ENCODE peak calls at places on chromosomes 5 and 9, in ten cellular contexts. U, K, W, J, I, X, L, B, G and P are unnamed samples.

GRCh38 chr9:136118367-136119258 is at the start of gene TMEM250:
- DNase-seq in U (peak), L (peak), K (peak), W (peak), G (peak), B (peak), I (peak), J (peak), X (peak), P (peak)

GRCh38 chr9:37464426-37465248 is 613 bp downstream of the ZBTB5 start:
- DNase-seq in U (peak), K (peak), G (no peak), W (peak), X (no peak), B (peak), L (peak), I (peak), J (no peak), P (peak)

GRCh38 chr9:19232830-19233194 is 2.3 kb downstream of the DENND4C start:
- DNase-seq in B (peak), I (no peak), K (no peak), G (no peak), W (no peak), J (no peak), L (no peak), X (no peak), U (no peak), P (no peak)

GRCh38 chr5:61882901-61883500 is 423.0 kb upstream of the KIF2A start:
- DNase-seq in J (no peak), I (no peak), L (no peak), G (no peak), W (no peak), K (no peak), U (no peak), B (no peak), X (no peak), P (no peak)

GRCh38 chr5:173291722-173292658 is 36.2 kb downstream of the STC2 start:
- DNase-seq in B (no peak), G (no peak), U (no peak), K (no peak), J (no peak), X (no peak), W (no peak), I (no peak), L (no peak), P (no peak)

GRCh38 chr5:180598797-180599589 is 7.7 kb upstream of the SCGB3A1 start:
- DNase-seq in U (no peak), K (peak), B (no peak), G (peak), I (no peak), J (no peak), X (no peak), L (no peak), W (peak), P (no peak)

GRCh38 chr5:138503487-138504270 is 38.4 kb downstream of the EGR1 start:
- DNase-seq in K (no peak), X (peak), I (peak), G (peak), W (no peak), U (no peak), J (peak), B (peak), L (peak), P (peak)

GRCh38 chr5:134508521-134509195 is 16.8 kb upstream of the JADE2 start:
- DNase-seq in K (peak), U (peak), G (no peak), W (no peak), I (no peak), B (no peak), J (no peak), L (no peak), X (no peak), P (no peak)

GRCh38 chr9:133717113-133718031 is 20.8 kb downstream of the SARDH start:
- DNase-seq in K (peak), U (peak), L (no peak), J (no peak), W (peak), G (no peak), B (no peak), I (no peak), X (no peak), P (no peak)

GRCh38 chr5:142576303-142576702 is 109.6 kb downstream of the FGF1 start:
- DNase-seq in U (no peak), X (no peak), L (no peak), J (no peak), I (no peak), W (no peak), K (no peak), B (peak), G (no peak), P (no peak)

GRCh38 chr9:131543141-131543540 is 2.2 kb upstream of the PRRT1B start:
- DNase-seq in U (no peak), B (no peak), K (no peak), G (no peak), W (no peak), X (no peak), J (no peak), L (no peak), I (no peak), P (no peak)

GRCh38 chr9:121567142-121568100 is 67.8 kb upstream of the GGTA1 start:
- DNase-seq in J (no peak), I (no peak), B (peak), G (no peak), K (peak), L (no peak), X (no peak), U (no peak), W (no peak), P (no peak)

GRCh38 chr5:65411356-65411755 is 70.4 kb downstream of the ADAMTS6 start:
- DNase-seq in W (no peak), X (no peak), K (no peak), G (no peak), U (no peak), L (no peak), B (no peak), J (no peak), I (no peak), P (no peak)

GRCh38 chr5:2207416-2207950 is 324.8 kb upstream of the IRX4 start:
- DNase-seq in K (no peak), U (no peak), G (no peak), I (no peak), L (no peak), B (no peak), X (no peak), W (no peak), J (no peak), P (no peak)

GRCh38 chr5:121273818-121274433 is 577.8 kb upstream of the FTMT start:
- DNase-seq in J (peak), I (no peak), G (peak), L (peak), W (no peak), X (peak), B (peak), K (no peak), U (no peak), P (no peak)

GRCh38 chr9:34654317-34655083 is 2.5 kb downstream of the IL11RA start:
- DNase-seq in J (no peak), G (no peak), U (peak), I (no peak), K (peak), X (no peak), W (peak), L (no peak), B (peak), P (peak)

GRCh38 chr9:87970602-87971001 is 3.7 kb downstream of the CDK20 start:
- DNase-seq in W (no peak), X (no peak), L (no peak), I (no peak), J (no peak), G (no peak), U (no peak), B (no peak), K (no peak), P (no peak)

GRCh38 chr5:110054240-110054639 is 364.5 kb downstream of the MAN2A1 start:
- DNase-seq in B (peak), J (peak), K (peak), W (peak), G (no peak), I (peak), L (no peak), X (peak), U (no peak), P (peak)

GRCh38 chr5:43750809-43751208 is 147.8 kb downstream of the NNT start:
- DNase-seq in I (no peak), W (no peak), G (no peak), U (no peak), X (no peak), B (no peak), J (no peak), L (no peak), K (no peak), P (no peak)

GRCh38 chr9:93813221-93813620 is 141.9 kb downstream of the BARX1 start:
- DNase-seq in G (no peak), X (no peak), I (no peak), K (no peak), U (no peak), J (no peak), B (no peak), W (no peak), L (no peak), P (no peak)

GRCh38 chr5:31427013-31427783 is 104.7 kb downstream of the DROSHA start:
- DNase-seq in X (no peak), J (no peak), K (no peak), U (no peak), L (no peak), I (no peak), B (peak), G (no peak), W (no peak), P (no peak)

GRCh38 chr5:73918791-73919221 is 292.8 kb downstream of the ARHGEF28 start:
- DNase-seq in B (peak), U (no peak), L (no peak), W (no peak), G (no peak), J (no peak), I (no peak), X (no peak), K (no peak), P (no peak)

GRCh38 chr9:93061791-93062299 is 3.3 kb downstream of the SUSD3 start:
- DNase-seq in L (no peak), K (no peak), X (no peak), J (peak), U (peak), W (no peak), G (no peak), B (no peak), I (no peak), P (peak)

GRCh38 chr5:91306497-91306896 is 76.6 kb downstream of the ARRDC3 start:
- DNase-seq in L (no peak), J (no peak), U (no peak), W (no peak), I (no peak), X (no peak), G (no peak), B (no peak), K (no peak), P (no peak)

GRCh38 chr9:136044207-136044970 is 50.7 kb downstream of the NACC2 start:
- DNase-seq in G (no peak), I (no peak), L (no peak), W (no peak), K (no peak), X (no peak), B (no peak), U (peak), J (no peak), P (no peak)

GRCh38 chr5:29367176-29367833 is 1826.2 kb upstream of the CDH6 start:
- DNase-seq in U (no peak), L (no peak), X (no peak), W (no peak), G (no peak), K (no peak), I (no peak), J (peak), B (no peak), P (no peak)

GRCh38 chr9:105712773-105713172 is 18.4 kb downstream of the TMEM38B start:
- DNase-seq in J (no peak), L (no peak), U (peak), B (no peak), G (no peak), K (no peak), I (no peak), X (no peak), W (no peak), P (no peak)

GRCh38 chr9:6230037-6230778 is 14.6 kb downstream of the IL33 start:
- DNase-seq in J (no peak), L (no peak), G (no peak), U (no peak), K (no peak), W (no peak), B (peak), I (no peak), X (no peak), P (no peak)

GRCh38 chr9:85420750-85421149 is 321.0 kb downstream of the AGTPBP1 start:
- DNase-seq in G (no peak), I (no peak), L (no peak), J (no peak), W (no peak), K (no peak), X (no peak), B (no peak), U (no peak), P (no peak)

GRCh38 chr5:96751203-96752169 is 56.3 kb downstream of the ERAP1 start:
- DNase-seq in W (no peak), X (no peak), J (no peak), L (no peak), K (no peak), U (no peak), I (no peak), B (no peak), G (no peak), P (no peak)

GRCh38 chr9:6047020-6047419 is 31.6 kb upstream of the RANBP6 start:
- DNase-seq in G (no peak), J (no peak), K (no peak), B (no peak), X (no peak), I (no peak), W (no peak), L (no peak), U (no peak), P (no peak)

GRCh38 chr5:80959768-80960442 is at the start of gene RASGRF2:
- DNase-seq in K (peak), L (no peak), X (no peak), W (no peak), J (peak), U (peak), B (peak), I (no peak), G (no peak), P (peak)
- H3K4me3 ChIP-seq in K (peak), L (peak), X (no peak), W (peak), J (peak), U (peak), B (peak), I (no peak), G (no peak), P (peak)

GRCh38 chr5:93336330-93337110 is 244.5 kb downstream of the NR2F1-AS1 start:
- DNase-seq in L (no peak), U (no peak), B (no peak), I (no peak), X (no peak), G (no peak), J (no peak), W (no peak), K (no peak), P (no peak)
- TF ChIP-seq POLR2AphosphoS5 in L (no peak), U (no peak), B (no peak), I (no peak), X (no peak), G (no peak), J (no peak), W (no peak), K (no peak), P (no peak)

GRCh38 chr5:59596586-59597348 is 296.8 kb downstream of the PDE4D start:
- DNase-seq in U (no peak), K (no peak), L (no peak), W (no peak), B (peak), J (no peak), G (no peak), X (no peak), I (no peak), P (no peak)

GRCh38 chr5:59599729-59600128 is 293.8 kb downstream of the PDE4D start:
- DNase-seq in I (no peak), X (no peak), L (no peak), U (no peak), J (no peak), K (no peak), G (no peak), B (no peak), W (no peak), P (no peak)

GRCh38 chr5:59598547-59598874 is 295.0 kb downstream of the PDE4D start:
- DNase-seq in L (no peak), X (no peak), U (no peak), K (no peak), I (no peak), J (no peak), W (no peak), G (no peak), B (peak), P (peak)

GRCh38 chr5:59600153-59600552 is 293.4 kb downstream of the PDE4D start:
- DNase-seq in W (no peak), K (no peak), U (no peak), L (no peak), I (no peak), G (no peak), X (no peak), J (no peak), B (no peak), P (no peak)

GRCh38 chr5:59597690-59598546 is 295.6 kb downstream of the PDE4D start:
- DNase-seq in K (no peak), X (no peak), L (no peak), U (no peak), G (no peak), J (no peak), W (no peak), I (no peak), B (peak), P (no peak)
- H3K4me3 ChIP-seq in K (peak), X (no peak), L (peak), U (no peak), G (no peak), J (no peak), W (peak), I (no peak), B (peak), P (peak)

GRCh38 chr9:35919212-35920003 is 10.1 kb downstream of the SPAAR start:
- DNase-seq in B (no peak), X (no peak), L (no peak), G (no peak), U (no peak), I (no peak), J (no peak), K (no peak), W (no peak), P (no peak)
- TF ChIP-seq POLR2AphosphoS5 in B (no peak), X (no peak), L (no peak), G (no peak), U (no peak), I (no peak), J (no peak), K (no peak), W (no peak), P (no peak)

GRCh38 chr5:11384441-11385250 is 519.6 kb downstream of the CTNND2 start:
- DNase-seq in L (no peak), X (no peak), W (no peak), I (no peak), G (no peak), U (no peak), B (no peak), K (peak), J (no peak), P (no peak)
- H3K4me3 ChIP-seq in L (no peak), X (no peak), W (peak), I (no peak), G (no peak), U (no peak), B (no peak), K (peak), J (no peak), P (no peak)

GRCh38 chr9:90914868-90915483 is 113.4 kb downstream of the SYK start:
- DNase-seq in B (peak), L (peak), I (peak), W (peak), X (peak), G (peak), U (peak), K (peak), J (peak), P (peak)
- TF ChIP-seq POLR2AphosphoS5 in B (no peak), L (no peak), I (no peak), W (no peak), X (no peak), G (no peak), U (peak), K (no peak), J (no peak), P (no peak)